ENCODE peak calls at places on chromosome 12, in five cellular contexts. Q is psoas muscle; F is GM03348; J is central memory CD4-positive, alpha-beta T cell; D is stimulated activated CD4-positive, alpha-beta T cell treated with anti-CD3 and anti-CD28 coated beads, Interleukin-1b, Interleukin-23, amount 100 ng/mL, for 24 hours. I is an unnamed sample.

GRCh38 chr12:82745807-82746206 is 59.1 kb downstream of the TMTC2 start:
- DNase-seq in F (no peak), Q (no peak), J (no peak), D (no peak), I (no peak)

GRCh38 chr12:47361389-47362031 is 281.8 kb upstream of the AMIGO2 start:
- DNase-seq in Q (no peak), D (peak; percentile 50), J (peak; percentile 23), F (no peak), I (no peak)

GRCh38 chr12:96061864-96062453 is 26.6 kb upstream of the LTA4H start:
- DNase-seq in J (peak; percentile 69), F (peak; percentile 89), D (peak; percentile 61), Q (peak; percentile 66), I (peak; percentile 37)

GRCh38 chr12:115597157-115597712 is 680.3 kb downstream of the MED13L start:
- DNase-seq in Q (no peak), D (no peak), J (no peak), F (peak; percentile 50), I (no peak)

GRCh38 chr12:44817687-44818086 is 58.4 kb downstream of the NELL2 start:
- DNase-seq in J (no peak), D (no peak), F (no peak), Q (no peak), I (no peak)

GRCh38 chr12:105084251-105085250 is at the start of gene ALDH1L2:
- DNase-seq in J (peak; percentile 9), F (peak; percentile 97), D (peak; percentile 52), Q (peak; percentile 87), I (peak; percentile 56)

GRCh38 chr12:26647091-26647490 is 185.9 kb downstream of the ITPR2 start:
- DNase-seq in D (no peak), F (no peak), Q (no peak), J (no peak), I (no peak)

GRCh38 chr12:120474092-120474960 is 4.8 kb upstream of the SRSF9 start:
- DNase-seq in Q (no peak), D (no peak), F (peak; percentile 74), J (no peak), I (no peak)

GRCh38 chr12:47615711-47616110 is 90.1 kb downstream of the RPAP3 start:
- DNase-seq in F (no peak), J (no peak), D (no peak), Q (no peak), I (no peak)

GRCh38 chr12:116040412-116040811 is 237.1 kb downstream of the MED13L start:
- DNase-seq in F (peak; percentile 14), J (no peak), D (no peak), Q (no peak), I (no peak)

GRCh38 chr12:84034891-84035290 is 877.7 kb downstream of the SLC6A15 start:
- DNase-seq in Q (no peak), D (no peak), F (no peak), J (no peak), I (no peak)

GRCh38 chr12:31386364-31386777 is 60.4 kb upstream of the SINHCAF start:
- DNase-seq in D (no peak), Q (no peak), J (no peak), F (no peak), I (no peak)

GRCh38 chr12:105218434-105218833 is 17.5 kb downstream of the APPL2 start:
- DNase-seq in D (no peak), Q (peak; percentile 23), F (peak; percentile 29), J (no peak), I (no peak)

GRCh38 chr12:112998997-112999767 is 20.9 kb downstream of the OAS2 start:
- DNase-seq in Q (no peak), D (no peak), J (no peak), F (no peak), I (no peak)

GRCh38 chr12:80777587-80777986 is 60.9 kb downstream of the MYF5 start:
- DNase-seq in J (no peak), F (no peak), Q (no peak), D (no peak), I (no peak)

GRCh38 chr12:71415336-71416231 is 24.0 kb upstream of the LGR5 start:
- DNase-seq in J (peak; percentile 36), F (peak; percentile 70), Q (no peak), D (no peak), I (no peak)

GRCh38 chr12:40693503-40693863 is 1.2 kb downstream of the CNTN1 start:
- DNase-seq in F (peak; percentile 15), J (no peak), Q (peak; percentile 31), D (no peak), I (no peak)

GRCh38 chr12:693937-694533 is 30.8 kb upstream of the NINJ2 start:
- DNase-seq in F (no peak), Q (no peak), D (no peak), J (no peak), I (no peak)

GRCh38 chr12:10331642-10332239 is 24.1 kb downstream of the KLRD1 start:
- DNase-seq in D (no peak), Q (no peak), J (peak; percentile 9), F (peak; percentile 75), I (no peak)

GRCh38 chr12:114339626-114340025 is 66.3 kb downstream of the TBX5 start:
- DNase-seq in J (no peak), D (no peak), Q (no peak), F (peak; percentile 34), I (no peak)

GRCh38 chr12:126952106-126953007 is 1314.6 kb upstream of the TMEM132C start:
- DNase-seq in D (no peak), J (no peak), Q (no peak), F (no peak), I (no peak)

GRCh38 chr12:103884316-103884715 is 43.3 kb upstream of the NT5DC3 start:
- DNase-seq in D (no peak), J (peak; percentile 43), F (peak; percentile 68), Q (no peak), I (no peak)

GRCh38 chr12:82605115-82605514 is 81.6 kb upstream of the TMTC2 start:
- DNase-seq in F (no peak), D (no peak), Q (no peak), J (no peak), I (no peak)

GRCh38 chr12:116066381-116067230 is 210.9 kb downstream of the MED13L start:
- DNase-seq in D (peak; percentile 28), Q (peak; percentile 24), J (peak; percentile 33), F (peak; percentile 18), I (peak; percentile 34)

GRCh38 chr12:6730169-6730568 is 6.3 kb downstream of the COPS7A start:
- DNase-seq in F (no peak), J (no peak), Q (no peak), D (no peak), I (no peak)

GRCh38 chr12:6284273-6284672 is 26.2 kb upstream of the PLEKHG6 start:
- DNase-seq in F (no peak), D (no peak), J (no peak), Q (no peak), I (no peak)

GRCh38 chr12:57242691-57243454 is 8.1 kb downstream of the STAC3 start:
- DNase-seq in F (peak; percentile 60), Q (peak; percentile 56), D (no peak), J (peak; percentile 44), I (peak; percentile 76)

GRCh38 chr12:94561943-94562411 is 88.4 kb downstream of the TMCC3 start:
- DNase-seq in F (no peak), D (no peak), J (no peak), Q (peak; percentile 44), I (no peak)

GRCh38 chr12:48999371-49000131 is at the start of gene DDN:
- DNase-seq in J (peak; percentile 36), Q (peak; percentile 65), F (peak; percentile 59), D (no peak), I (peak; percentile 45)

GRCh38 chr12:4214912-4215861 is 58.4 kb upstream of the CCND2 start:
- DNase-seq in J (peak; percentile 17), Q (peak; percentile 52), D (no peak), F (no peak), I (peak; percentile 60)

I was measured in activated B cell treated with CpG ODN at 0.5 μM for 24 hours.